ENCODE peak calls at places on chromosome 2, in ten cellular contexts. X is GM23248; C is activated T-helper 1 cell treated with anti-CD3 and anti-CD28 coated beads, Interleukin-2, amount 50 U/mL, for 16 hours; R is H9; N is ELR; F is NK-92 treated with Interleukin-12 subunit alpha and Interleukin-12 subunit beta, amount 100 ng/mL, for 24 hours; H is NCI-H1694; V is HS-27A; U is stimulated activated CD4-positive, alpha-beta T cell treated with anti-CD3 and anti-CD28 coated beads, Interleukin-1b, Interleukin-23, amount 100 ng/mL, for 24 hours; L is cardiac muscle cell. Q is an unnamed sample.

GRCh38 chr2:150483532-150483931 is 3.9 kb downstream of the RND3 start:
- DNase-seq in X (no peak), C (no peak), R (no peak), N (peak), F (no peak), H (no peak), V (no peak), U (no peak), L (no peak), Q (no peak)

GRCh38 chr2:219071189-219071816 is 10.6 kb upstream of the IHH start:
- DNase-seq in X (peak), C (no peak), R (no peak), N (peak), F (no peak), H (no peak), V (no peak), U (no peak), L (no peak), Q (no peak)

GRCh38 chr2:196591621-196592022 is 47.9 kb upstream of the CCDC150 start:
- DNase-seq in X (no peak), C (no peak), R (no peak), N (peak), F (no peak), H (peak), V (no peak), U (no peak), L (no peak), Q (no peak)

GRCh38 chr2:134405641-134406081 is 151.8 kb downstream of the MGAT5 start:
- DNase-seq in X (peak), C (no peak), R (no peak), N (peak), F (no peak), H (no peak), V (no peak), U (no peak), L (no peak), Q (no peak)

GRCh38 chr2:157830696-157831570 is 45.2 kb downstream of the ACVR1 start:
- DNase-seq in X (peak), C (no peak), R (no peak), N (peak), F (no peak), H (no peak), V (peak), U (no peak), L (no peak), Q (no peak)

GRCh38 chr2:13481201-13481600 is 764.5 kb downstream of the TRIB2 start:
- DNase-seq in X (peak), C (no peak), R (no peak), N (peak), F (no peak), H (no peak), V (peak), U (no peak), L (no peak), Q (no peak)

GRCh38 chr2:714005-714741 is 37.0 kb upstream of the TMEM18 start:
- DNase-seq in X (peak), C (no peak), R (no peak), N (peak), F (no peak), H (peak), V (no peak), U (peak), L (peak), Q (peak)

GRCh38 chr2:218036371-218036770 is 32.7 kb upstream of the RUFY4 start:
- DNase-seq in X (peak), C (no peak), R (no peak), N (no peak), F (no peak), H (no peak), V (no peak), U (no peak), L (no peak), Q (no peak)

GRCh38 chr2:75621228-75621627 is 25.4 kb upstream of the MRPL19 start:
- DNase-seq in X (no peak), C (no peak), R (no peak), N (no peak), F (no peak), H (no peak), V (no peak), U (no peak), L (no peak), Q (no peak)

GRCh38 chr2:200483729-200484198 is 26.1 kb downstream of the KCTD18 start:
- DNase-seq in X (peak), C (no peak), R (peak), N (peak), F (no peak), H (no peak), V (peak), U (no peak), L (peak), Q (peak)

Q was measured in left cardiac atrium.